ENCODE peak calls at places on chromosome 12, in four cellular contexts. W is mesendoderm, P is IMR-90, G is mesenchymal stem cell. O is an unnamed sample.

GRCh38 chr12:11658796-11659195 is 9.3 kb downstream of the ETV6 start:
- DNase-seq in W (no peak), P (peak; percentile 86), G (peak; percentile 83), O (no peak)

GRCh38 chr12:128265566-128265965 is 1.4 kb upstream of the TMEM132C start:
- DNase-seq in W (no peak), P (no peak), G (no peak), O (no peak)

GRCh38 chr12:80778005-80778541 is 61.4 kb downstream of the MYF5 start:
- DNase-seq in W (no peak), P (peak; percentile 94), G (peak; percentile 85), O (no peak)

GRCh38 chr12:69475237-69475984 is 5.2 kb downstream of the FRS2 start:
- DNase-seq in W (no peak), P (peak; percentile 62), G (peak; percentile 75), O (peak; percentile 53)

GRCh38 chr12:110349521-110350151 is 53.9 kb downstream of the ANAPC7 start:
- DNase-seq in W (no peak), P (no peak), G (no peak), O (no peak)

GRCh38 chr12:102675672-102676071 is 195.3 kb upstream of the IGF1 start:
- DNase-seq in W (no peak), P (peak; percentile 13), G (peak; percentile 34), O (no peak)

GRCh38 chr12:53145861-53146260 is 34.7 kb upstream of the ZNF740 start:
- DNase-seq in W (no peak), P (no peak), G (no peak), O (no peak)

GRCh38 chr12:54417712-54418440 is 1.2 kb downstream of the ITGA5 start:
- DNase-seq in W (no peak), P (no peak), G (peak; percentile 40), O (no peak)

GRCh38 chr12:97465012-97465345 is 2.4 kb downstream of the RMST start:
- DNase-seq in W (peak; percentile 47), P (no peak), G (no peak), O (no peak)

GRCh38 chr12:96194901-96195844 is 998 bp downstream of the ELK3 start:
- DNase-seq in W (peak; percentile 84), P (peak; percentile 91), G (peak; percentile 94), O (peak; percentile 60)

GRCh38 chr12:92860521-92860920 is 68.6 kb downstream of the EEA1 start:
- DNase-seq in W (no peak), P (peak; percentile 31), G (peak; percentile 55), O (no peak)

GRCh38 chr12:11657511-11657910 is 8.0 kb downstream of the ETV6 start:
- DNase-seq in W (peak; percentile 44), P (no peak), G (no peak), O (no peak)

GRCh38 chr12:12396727-12397126 is 39.8 kb downstream of the BORCS5 start:
- DNase-seq in W (no peak), P (no peak), G (no peak), O (peak; percentile 19)

GRCh38 chr12:47271800-47272230 is 192.1 kb upstream of the AMIGO2 start:
- DNase-seq in W (no peak), P (no peak), G (peak; percentile 14), O (no peak)

GRCh38 chr12:2384533-2385328 is 331.9 kb downstream of the CACNA1C start:
- DNase-seq in W (peak; percentile 42), P (peak; percentile 87), G (peak; percentile 68), O (no peak)

GRCh38 chr12:39605996-39606395 is 13.6 kb downstream of the ABCD2 start:
- DNase-seq in W (peak; percentile 62), P (no peak), G (peak; percentile 63), O (peak; percentile 58)

GRCh38 chr12:128043317-128043716 is 223.7 kb upstream of the TMEM132C start:
- DNase-seq in W (no peak), P (no peak), G (no peak), O (no peak)

GRCh38 chr12:1466481-1467260 is 127.7 kb downstream of the FBXL14 start:
- DNase-seq in W (no peak), P (no peak), G (no peak), O (no peak)

GRCh38 chr12:24911284-24911791 is 37.6 kb downstream of the BCAT1 start:
- DNase-seq in W (peak; percentile 51), P (peak; percentile 98), G (peak; percentile 90), O (no peak)

GRCh38 chr12:47413806-47414205 is 292.0 kb downstream of the RPAP3 start:
- DNase-seq in W (no peak), P (peak; percentile 58), G (no peak), O (no peak)

GRCh38 chr12:89951050-89951693 is 242.5 kb upstream of the ATP2B1 start:
- DNase-seq in W (peak; percentile 48), P (peak; percentile 84), G (peak; percentile 61), O (peak; percentile 25)

GRCh38 chr12:112182499-112182898 is 57.1 kb downstream of the TRAFD1 start:
- DNase-seq in W (no peak), P (peak; percentile 63), G (peak; percentile 25), O (no peak)

GRCh38 chr12:29317556-29318363 is 63.2 kb downstream of the ERGIC2 start:
- DNase-seq in W (peak; percentile 94), P (peak; percentile 30), G (peak; percentile 67), O (peak; percentile 56)

GRCh38 chr12:68559246-68559645 is 51.5 kb upstream of the RAP1B start:
- DNase-seq in W (no peak), P (peak; percentile 36), G (no peak), O (peak; percentile 31)

GRCh38 chr12:124497658-124498057 is 69.8 kb downstream of the NCOR2 start:
- DNase-seq in W (no peak), P (peak; percentile 96), G (peak; percentile 95), O (peak; percentile 32)

GRCh38 chr12:109581856-109582255 is 8.3 kb downstream of the MVK start:
- DNase-seq in W (no peak), P (peak; percentile 45), G (peak; percentile 68), O (peak; percentile 90)

GRCh38 chr12:3117144-3117581 is 40.0 kb downstream of the TSPAN9 start:
- DNase-seq in W (no peak), P (peak; percentile 78), G (peak; percentile 65), O (no peak)

GRCh38 chr12:50708619-50709018 is 55.3 kb upstream of the ATF1 start:
- DNase-seq in W (no peak), P (no peak), G (no peak), O (no peak)

GRCh38 chr12:26719852-26720251 is 113.1 kb downstream of the ITPR2 start:
- DNase-seq in W (no peak), P (no peak), G (no peak), O (no peak)

GRCh38 chr12:89319111-89319510 is 33.2 kb downstream of the DUSP6 start:
- DNase-seq in W (no peak), P (no peak), G (peak; percentile 36), O (no peak)

GRCh38 chr12:75977952-75978671 is 53.5 kb downstream of the PHLDA1 start:
- DNase-seq in W (peak; percentile 92), P (peak; percentile 100), G (peak; percentile 100), O (peak; percentile 97)

GRCh38 chr12:2095878-2096277 is 43.1 kb downstream of the CACNA1C start:
- DNase-seq in W (no peak), P (no peak), G (no peak), O (no peak)

GRCh38 chr12:79737875-79738718 is 47.3 kb upstream of the PAWR start:
- DNase-seq in W (peak; percentile 62), P (peak; percentile 70), G (peak; percentile 72), O (peak; percentile 81)

GRCh38 chr12:31647106-31647505 is 12.4 kb upstream of the ETFBKMT start:
- DNase-seq in W (no peak), P (peak; percentile 22), G (peak; percentile 61), O (peak; percentile 89)

GRCh38 chr12:92778525-92778924 is 75.7 kb downstream of the PLEKHG7 start:
- DNase-seq in W (no peak), P (no peak), G (no peak), O (no peak)

GRCh38 chr12:113050808-113051207 is 5.7 kb upstream of the DTX1 start:
- DNase-seq in W (no peak), P (no peak), G (no peak), O (no peak)

GRCh38 chr12:6072302-6072752 is 52.1 kb downstream of the VWF start:
- DNase-seq in W (no peak), P (peak; percentile 79), G (peak; percentile 73), O (peak; percentile 76)

DNA sequence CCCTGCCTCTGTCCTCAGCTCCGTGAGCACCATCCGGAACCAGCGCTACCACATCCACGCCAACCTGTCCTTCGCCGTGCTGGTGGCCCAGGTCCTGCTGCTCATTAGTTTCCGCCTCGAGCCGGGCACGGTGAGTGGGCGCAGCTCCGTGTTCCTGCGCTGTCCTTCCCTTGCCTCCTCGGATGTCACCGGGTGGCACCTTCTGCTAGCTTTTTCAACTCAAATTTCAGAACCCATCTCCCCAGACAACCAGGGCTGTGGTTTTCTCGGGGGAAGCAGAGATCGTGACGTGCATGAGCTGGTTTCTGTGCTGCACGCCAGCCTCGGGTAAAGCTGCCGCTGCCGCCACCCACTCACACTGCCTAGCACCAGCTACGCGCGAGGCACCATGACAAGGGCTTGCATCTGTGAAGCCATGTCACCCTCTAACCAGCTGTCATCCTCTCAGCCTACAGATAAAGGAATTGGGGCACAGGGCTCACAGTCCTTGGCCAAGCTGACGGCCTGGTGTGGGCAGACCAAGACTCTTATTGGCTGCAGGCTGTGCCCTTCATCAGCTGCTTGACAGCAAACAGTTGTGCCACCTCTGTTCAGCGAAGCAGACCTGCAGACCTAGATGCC is 152.1 kb downstream of the ADGRD1 start:
- DNase-seq in W (no peak), P (no peak), G (no peak), O (no peak)
- H3K4ac ChIP-seq in W (no peak overlapping the region), P (no peak overlapping the region), G (no peak overlapping the region), O (no peak overlapping the region)

DNA sequence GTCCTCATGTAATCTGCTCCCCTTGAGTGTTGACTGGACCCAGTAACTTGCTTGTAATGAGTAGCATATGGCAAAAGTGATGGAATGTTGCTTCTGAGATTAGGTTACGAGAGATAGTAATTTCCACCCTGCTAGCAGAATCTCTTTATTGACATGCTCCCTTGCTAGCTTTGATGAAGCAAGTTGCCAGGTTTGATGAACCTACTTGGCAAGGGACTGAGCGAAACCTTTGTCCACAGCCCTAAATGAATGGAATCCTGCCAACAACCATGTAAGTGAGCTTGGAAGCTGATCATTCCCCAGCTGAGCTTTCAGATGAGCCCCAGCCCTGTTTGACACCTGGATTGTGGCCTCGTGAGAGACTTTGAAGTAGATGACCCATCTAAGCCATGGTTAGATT is 120.8 kb upstream of the PLXNC1 start:
- DNase-seq in W (peak; percentile 16), P (no peak), G (no peak), O (no peak)
- H3K27ac ChIP-seq in W (no peak overlapping the region), P (no peak overlapping the region), G (no peak overlapping the region), O (no peak overlapping the region)

GRCh38 chr12:121673013-121673441 is 3.6 kb upstream of the MORN3 start:
- DNase-seq in W (peak; percentile 45), P (no peak), G (peak; percentile 8), O (no peak)

GRCh38 chr12:121678721-121679300 is 9.4 kb upstream of the MORN3 start:
- DNase-seq in W (peak; percentile 67), P (peak; percentile 50), G (no peak), O (no peak)

GRCh38 chr12:121676190-121676589 is 6.7 kb upstream of the MORN3 start:
- DNase-seq in W (no peak), P (no peak), G (no peak), O (no peak)

GRCh38 chr12:121678305-121678704 is 8.9 kb upstream of the MORN3 start:
- DNase-seq in W (no peak), P (no peak), G (no peak), O (no peak)
- H2AK5ac ChIP-seq in W (no peak overlapping the region), P (no peak overlapping the region), G (no peak overlapping the region), O (no peak overlapping the region)

DNA sequence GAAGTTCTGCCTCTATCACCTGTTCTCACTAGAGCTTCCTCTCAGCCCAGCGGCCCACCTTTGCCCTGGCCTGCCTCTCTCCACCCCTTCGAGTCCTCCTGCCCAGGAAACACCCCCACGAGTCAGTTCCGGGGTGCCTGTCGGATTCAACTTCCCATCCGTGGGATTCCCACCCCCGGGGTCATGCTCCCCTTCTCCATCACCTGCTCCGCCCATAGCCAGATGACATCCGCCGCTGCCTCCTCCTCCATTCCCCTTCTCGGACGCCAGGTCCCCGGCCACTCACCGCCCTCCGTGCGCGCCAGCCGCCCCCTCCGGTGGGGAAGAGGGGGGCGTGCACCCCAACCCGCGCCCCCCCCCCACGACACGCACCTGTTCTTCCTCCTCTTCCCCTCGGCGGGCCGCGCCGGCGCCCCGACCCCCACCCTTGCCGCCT is 758 bp downstream of the SPPL3 start:
- DNase-seq in W (peak; percentile 27), P (peak; percentile 16), G (peak; percentile 36), O (no peak)
- H3K4ac ChIP-seq in W (peak overlapping the region; percentile 6), P (peak overlapping the region; percentile 48), G (peak overlapping the region; percentile 94), O (peak overlapping the region; percentile 21)